ENCODE peak calls at places on chromosomes 5 and 9, in eight cellular contexts. One of them, this sample, is unnamed.

GRCh38 chr9:87395804-87396458 is 101.7 kb upstream of the DAPK1 start:
- DNase-seq in NCI-H69: peak
- DNase-seq in stimulated activated CD8-positive, alpha-beta memory T cell treated with anti-CD3 and anti-CD28 coated beads, Interleukin-4, amount 100 ng/mL, for 48 hours: no peak
- DNase-seq in KBM-7: no peak
- DNase-seq in activated T-cell treated with anti-CD3 and anti-CD28 coated beads, Interleukin-2, amount 50 U/mL, for 1 hour: no peak
- DNase-seq in GDM1: no peak
- DNase-seq in AG09319: no peak
- DNase-seq in Calu3: peak
- DNase-seq in this sample: peak

GRCh38 chr5:10118150-10118549 is 131.5 kb downstream of the ATPSCKMT start:
- DNase-seq in NCI-H69: no peak
- DNase-seq in stimulated activated CD8-positive, alpha-beta memory T cell treated with anti-CD3 and anti-CD28 coated beads, Interleukin-4, amount 100 ng/mL, for 48 hours: no peak
- DNase-seq in KBM-7: no peak
- DNase-seq in activated T-cell treated with anti-CD3 and anti-CD28 coated beads, Interleukin-2, amount 50 U/mL, for 1 hour: no peak
- DNase-seq in GDM1: no peak
- DNase-seq in AG09319: no peak
- DNase-seq in Calu3: no peak
- DNase-seq in this sample: no peak

GRCh38 chr9:124512806-124513204 is 5.6 kb upstream of the NR5A1 start:
- DNase-seq in NCI-H69: no peak
- DNase-seq in stimulated activated CD8-positive, alpha-beta memory T cell treated with anti-CD3 and anti-CD28 coated beads, Interleukin-4, amount 100 ng/mL, for 48 hours: no peak
- DNase-seq in KBM-7: no peak
- DNase-seq in activated T-cell treated with anti-CD3 and anti-CD28 coated beads, Interleukin-2, amount 50 U/mL, for 1 hour: no peak
- DNase-seq in GDM1: no peak
- DNase-seq in AG09319: no peak
- DNase-seq in Calu3: no peak
- DNase-seq in this sample: no peak

GRCh38 chr5:5351288-5352089 is 71.0 kb upstream of the ICE1 start:
- DNase-seq in NCI-H69: no peak
- DNase-seq in stimulated activated CD8-positive, alpha-beta memory T cell treated with anti-CD3 and anti-CD28 coated beads, Interleukin-4, amount 100 ng/mL, for 48 hours: no peak
- DNase-seq in KBM-7: no peak
- DNase-seq in activated T-cell treated with anti-CD3 and anti-CD28 coated beads, Interleukin-2, amount 50 U/mL, for 1 hour: no peak
- DNase-seq in GDM1: no peak
- DNase-seq in AG09319: no peak
- DNase-seq in Calu3: no peak
- DNase-seq in this sample: no peak

GRCh38 chr9:134624827-134625181 is 16.8 kb upstream of the COL5A1 start:
- DNase-seq in NCI-H69: no peak
- DNase-seq in stimulated activated CD8-positive, alpha-beta memory T cell treated with anti-CD3 and anti-CD28 coated beads, Interleukin-4, amount 100 ng/mL, for 48 hours: no peak
- DNase-seq in KBM-7: no peak
- DNase-seq in activated T-cell treated with anti-CD3 and anti-CD28 coated beads, Interleukin-2, amount 50 U/mL, for 1 hour: no peak
- DNase-seq in GDM1: no peak
- DNase-seq in AG09319: peak
- DNase-seq in Calu3: no peak
- DNase-seq in this sample: no peak

GRCh38 chr9:95193067-95193466 is 124.4 kb downstream of the FANCC start:
- DNase-seq in NCI-H69: peak
- DNase-seq in stimulated activated CD8-positive, alpha-beta memory T cell treated with anti-CD3 and anti-CD28 coated beads, Interleukin-4, amount 100 ng/mL, for 48 hours: no peak
- DNase-seq in KBM-7: no peak
- DNase-seq in activated T-cell treated with anti-CD3 and anti-CD28 coated beads, Interleukin-2, amount 50 U/mL, for 1 hour: no peak
- DNase-seq in GDM1: no peak
- DNase-seq in AG09319: no peak
- DNase-seq in Calu3: no peak
- DNase-seq in this sample: no peak

GRCh38 chr9:131738838-131739191 is 1.1 kb downstream of the RAPGEF1 start:
- DNase-seq in NCI-H69: peak
- DNase-seq in stimulated activated CD8-positive, alpha-beta memory T cell treated with anti-CD3 and anti-CD28 coated beads, Interleukin-4, amount 100 ng/mL, for 48 hours: peak
- DNase-seq in KBM-7: no peak
- DNase-seq in activated T-cell treated with anti-CD3 and anti-CD28 coated beads, Interleukin-2, amount 50 U/mL, for 1 hour: no peak
- DNase-seq in GDM1: no peak
- DNase-seq in AG09319: no peak
- DNase-seq in Calu3: peak
- DNase-seq in this sample: no peak

GRCh38 chr5:55502759-55503158 is 32.0 kb downstream of the PLPP1 start:
- DNase-seq in NCI-H69: peak
- DNase-seq in stimulated activated CD8-positive, alpha-beta memory T cell treated with anti-CD3 and anti-CD28 coated beads, Interleukin-4, amount 100 ng/mL, for 48 hours: no peak
- DNase-seq in KBM-7: peak
- DNase-seq in activated T-cell treated with anti-CD3 and anti-CD28 coated beads, Interleukin-2, amount 50 U/mL, for 1 hour: no peak
- DNase-seq in GDM1: no peak
- DNase-seq in AG09319: no peak
- DNase-seq in Calu3: no peak
- DNase-seq in this sample: no peak

GRCh38 chr9:128733256-128733655 is 9.3 kb upstream of the ZDHHC12 start:
- DNase-seq in NCI-H69: peak
- DNase-seq in stimulated activated CD8-positive, alpha-beta memory T cell treated with anti-CD3 and anti-CD28 coated beads, Interleukin-4, amount 100 ng/mL, for 48 hours: peak
- DNase-seq in KBM-7: peak
- DNase-seq in activated T-cell treated with anti-CD3 and anti-CD28 coated beads, Interleukin-2, amount 50 U/mL, for 1 hour: no peak
- DNase-seq in GDM1: no peak
- DNase-seq in AG09319: peak
- DNase-seq in Calu3: peak
- DNase-seq in this sample: peak

GRCh38 chr5:61319388-61320146 is 12.5 kb upstream of the ZSWIM6 start:
- DNase-seq in NCI-H69: peak
- DNase-seq in stimulated activated CD8-positive, alpha-beta memory T cell treated with anti-CD3 and anti-CD28 coated beads, Interleukin-4, amount 100 ng/mL, for 48 hours: no peak
- DNase-seq in KBM-7: peak
- DNase-seq in activated T-cell treated with anti-CD3 and anti-CD28 coated beads, Interleukin-2, amount 50 U/mL, for 1 hour: no peak
- DNase-seq in GDM1: no peak
- DNase-seq in AG09319: no peak
- DNase-seq in Calu3: no peak
- DNase-seq in this sample: peak

GRCh38 chr9:132672413-132672690 is 2.1 kb downstream of the GTF3C4 start:
- DNase-seq in NCI-H69: no peak
- DNase-seq in stimulated activated CD8-positive, alpha-beta memory T cell treated with anti-CD3 and anti-CD28 coated beads, Interleukin-4, amount 100 ng/mL, for 48 hours: no peak
- DNase-seq in KBM-7: peak
- DNase-seq in activated T-cell treated with anti-CD3 and anti-CD28 coated beads, Interleukin-2, amount 50 U/mL, for 1 hour: no peak
- DNase-seq in GDM1: no peak
- DNase-seq in AG09319: no peak
- DNase-seq in Calu3: peak
- DNase-seq in this sample: no peak

GRCh38 chr5:14105717-14106435 is 37.3 kb upstream of the TRIO start:
- DNase-seq in NCI-H69: peak
- DNase-seq in stimulated activated CD8-positive, alpha-beta memory T cell treated with anti-CD3 and anti-CD28 coated beads, Interleukin-4, amount 100 ng/mL, for 48 hours: no peak
- DNase-seq in KBM-7: no peak
- DNase-seq in activated T-cell treated with anti-CD3 and anti-CD28 coated beads, Interleukin-2, amount 50 U/mL, for 1 hour: no peak
- DNase-seq in GDM1: no peak
- DNase-seq in AG09319: no peak
- DNase-seq in Calu3: peak
- DNase-seq in this sample: no peak

GRCh38 chr9:129750010-129750409 is 2.8 kb downstream of the PTGES start:
- DNase-seq in NCI-H69: no peak
- DNase-seq in stimulated activated CD8-positive, alpha-beta memory T cell treated with anti-CD3 and anti-CD28 coated beads, Interleukin-4, amount 100 ng/mL, for 48 hours: no peak
- DNase-seq in KBM-7: no peak
- DNase-seq in activated T-cell treated with anti-CD3 and anti-CD28 coated beads, Interleukin-2, amount 50 U/mL, for 1 hour: no peak
- DNase-seq in GDM1: no peak
- DNase-seq in AG09319: no peak
- DNase-seq in Calu3: no peak
- DNase-seq in this sample: no peak

GRCh38 chr9:6805532-6805931 is 47.8 kb downstream of the KDM4C start:
- DNase-seq in NCI-H69: peak
- DNase-seq in stimulated activated CD8-positive, alpha-beta memory T cell treated with anti-CD3 and anti-CD28 coated beads, Interleukin-4, amount 100 ng/mL, for 48 hours: no peak
- DNase-seq in KBM-7: no peak
- DNase-seq in activated T-cell treated with anti-CD3 and anti-CD28 coated beads, Interleukin-2, amount 50 U/mL, for 1 hour: no peak
- DNase-seq in GDM1: no peak
- DNase-seq in AG09319: peak
- DNase-seq in Calu3: no peak
- DNase-seq in this sample: peak

GRCh38 chr5:9361835-9362234 is 184.0 kb downstream of the SEMA5A start:
- DNase-seq in NCI-H69: peak
- DNase-seq in stimulated activated CD8-positive, alpha-beta memory T cell treated with anti-CD3 and anti-CD28 coated beads, Interleukin-4, amount 100 ng/mL, for 48 hours: peak
- DNase-seq in KBM-7: peak
- DNase-seq in activated T-cell treated with anti-CD3 and anti-CD28 coated beads, Interleukin-2, amount 50 U/mL, for 1 hour: no peak
- DNase-seq in GDM1: peak
- DNase-seq in AG09319: no peak
- DNase-seq in Calu3: no peak
- DNase-seq in this sample: peak

GRCh38 chr9:26175264-26175663 is 497.0 kb upstream of the TUSC1 start:
- DNase-seq in NCI-H69: peak
- DNase-seq in stimulated activated CD8-positive, alpha-beta memory T cell treated with anti-CD3 and anti-CD28 coated beads, Interleukin-4, amount 100 ng/mL, for 48 hours: no peak
- DNase-seq in KBM-7: no peak
- DNase-seq in activated T-cell treated with anti-CD3 and anti-CD28 coated beads, Interleukin-2, amount 50 U/mL, for 1 hour: no peak
- DNase-seq in GDM1: no peak
- DNase-seq in AG09319: peak
- DNase-seq in Calu3: no peak
- DNase-seq in this sample: no peak

GRCh38 chr9:111013250-111013649 is 25.0 kb downstream of the LPAR1 start:
- DNase-seq in NCI-H69: peak
- DNase-seq in stimulated activated CD8-positive, alpha-beta memory T cell treated with anti-CD3 and anti-CD28 coated beads, Interleukin-4, amount 100 ng/mL, for 48 hours: no peak
- DNase-seq in KBM-7: no peak
- DNase-seq in activated T-cell treated with anti-CD3 and anti-CD28 coated beads, Interleukin-2, amount 50 U/mL, for 1 hour: no peak
- DNase-seq in GDM1: no peak
- DNase-seq in AG09319: no peak
- DNase-seq in Calu3: no peak
- DNase-seq in this sample: no peak

GRCh38 chr9:94198414-94198813 is 60.7 kb upstream of the ZNF169 start:
- DNase-seq in NCI-H69: no peak
- DNase-seq in stimulated activated CD8-positive, alpha-beta memory T cell treated with anti-CD3 and anti-CD28 coated beads, Interleukin-4, amount 100 ng/mL, for 48 hours: no peak
- DNase-seq in KBM-7: no peak
- DNase-seq in activated T-cell treated with anti-CD3 and anti-CD28 coated beads, Interleukin-2, amount 50 U/mL, for 1 hour: no peak
- DNase-seq in GDM1: no peak
- DNase-seq in AG09319: no peak
- DNase-seq in Calu3: no peak
- DNase-seq in this sample: no peak

GRCh38 chr9:90726215-90726614 is 75.4 kb upstream of the SYK start:
- DNase-seq in NCI-H69: peak
- DNase-seq in stimulated activated CD8-positive, alpha-beta memory T cell treated with anti-CD3 and anti-CD28 coated beads, Interleukin-4, amount 100 ng/mL, for 48 hours: no peak
- DNase-seq in KBM-7: no peak
- DNase-seq in activated T-cell treated with anti-CD3 and anti-CD28 coated beads, Interleukin-2, amount 50 U/mL, for 1 hour: no peak
- DNase-seq in GDM1: no peak
- DNase-seq in AG09319: no peak
- DNase-seq in Calu3: no peak
- DNase-seq in this sample: no peak

GRCh38 chr5:134125195-134126015 is 10.9 kb downstream of the TCF7 start:
- DNase-seq in NCI-H69: peak
- DNase-seq in stimulated activated CD8-positive, alpha-beta memory T cell treated with anti-CD3 and anti-CD28 coated beads, Interleukin-4, amount 100 ng/mL, for 48 hours: peak
- DNase-seq in KBM-7: no peak
- DNase-seq in activated T-cell treated with anti-CD3 and anti-CD28 coated beads, Interleukin-2, amount 50 U/mL, for 1 hour: no peak
- DNase-seq in GDM1: no peak
- DNase-seq in AG09319: peak
- DNase-seq in Calu3: peak
- DNase-seq in this sample: peak

GRCh38 chr9:124870723-124871122 is 8.8 kb downstream of the ARPC5L start:
- DNase-seq in NCI-H69: no peak
- DNase-seq in stimulated activated CD8-positive, alpha-beta memory T cell treated with anti-CD3 and anti-CD28 coated beads, Interleukin-4, amount 100 ng/mL, for 48 hours: no peak
- DNase-seq in KBM-7: no peak
- DNase-seq in activated T-cell treated with anti-CD3 and anti-CD28 coated beads, Interleukin-2, amount 50 U/mL, for 1 hour: no peak
- DNase-seq in GDM1: no peak
- DNase-seq in AG09319: no peak
- DNase-seq in Calu3: no peak
- DNase-seq in this sample: no peak

GRCh38 chr5:61589961-61590360 is 257.9 kb downstream of the ZSWIM6 start:
- DNase-seq in NCI-H69: no peak
- DNase-seq in stimulated activated CD8-positive, alpha-beta memory T cell treated with anti-CD3 and anti-CD28 coated beads, Interleukin-4, amount 100 ng/mL, for 48 hours: no peak
- DNase-seq in KBM-7: no peak
- DNase-seq in activated T-cell treated with anti-CD3 and anti-CD28 coated beads, Interleukin-2, amount 50 U/mL, for 1 hour: no peak
- DNase-seq in GDM1: no peak
- DNase-seq in AG09319: no peak
- DNase-seq in Calu3: no peak
- DNase-seq in this sample: no peak